ENCODE peak calls at places on chromosomes 6 and 20, in nine cellular contexts. One of them, this sample, is unnamed. For H3K27me3, the result is how much of the 10 kb centered on the place peaks cover.

GRCh38 chr6:36769676-36770499 is 69.4 kb downstream of the CPNE5 start:
- DNase-seq in heart right ventricle: no peak
- DNase-seq in suprapubic skin: no peak
- DNase-seq in adrenal gland: no peak
- DNase-seq in psoas muscle: peak
- DNase-seq in heart left ventricle: no peak
- DNase-seq in astrocyte: peak
- DNase-seq in right lobe of liver: no peak
- DNase-seq in HCT116: no peak
- DNase-seq in this sample: peak

GRCh38 chr6:54198134-54198533 is 86.9 kb downstream of the MLIP start:
- DNase-seq in right lobe of liver: no peak
- DNase-seq in adrenal gland: no peak
- DNase-seq in heart left ventricle: no peak
- DNase-seq in HCT116: no peak
- DNase-seq in psoas muscle: no peak
- DNase-seq in suprapubic skin: no peak
- DNase-seq in astrocyte: no peak
- DNase-seq in heart right ventricle: no peak
- DNase-seq in this sample: peak

GRCh38 chr6:18022398-18023231 is 35.2 kb upstream of the KIF13A start:
- DNase-seq in psoas muscle: no peak
- DNase-seq in adrenal gland: peak
- DNase-seq in HCT116: no peak
- DNase-seq in suprapubic skin: no peak
- DNase-seq in heart right ventricle: no peak
- DNase-seq in heart left ventricle: no peak
- DNase-seq in right lobe of liver: no peak
- DNase-seq in astrocyte: peak
- DNase-seq in this sample: peak

GRCh38 chr6:166563200-166563599 is 23.3 kb downstream of the RAMACL start:
- DNase-seq in heart right ventricle: no peak
- DNase-seq in adrenal gland: peak
- DNase-seq in astrocyte: no peak
- DNase-seq in right lobe of liver: no peak
- DNase-seq in psoas muscle: no peak
- DNase-seq in suprapubic skin: no peak
- DNase-seq in HCT116: no peak
- DNase-seq in heart left ventricle: no peak
- DNase-seq in this sample: no peak

GRCh38 chr6:143027058-143027457 is 33.6 kb upstream of the AIG1 start:
- DNase-seq in right lobe of liver: peak
- DNase-seq in astrocyte: no peak
- DNase-seq in psoas muscle: peak
- DNase-seq in suprapubic skin: no peak
- DNase-seq in heart left ventricle: peak
- DNase-seq in HCT116: peak
- DNase-seq in adrenal gland: peak
- DNase-seq in heart right ventricle: peak
- DNase-seq in this sample: peak

GRCh38 chr20:7352165-7352564 is 584.7 kb downstream of the BMP2 start:
- DNase-seq in heart left ventricle: no peak
- DNase-seq in psoas muscle: no peak
- DNase-seq in heart right ventricle: no peak
- DNase-seq in suprapubic skin: no peak
- DNase-seq in astrocyte: no peak
- DNase-seq in adrenal gland: no peak
- DNase-seq in HCT116: no peak
- DNase-seq in right lobe of liver: no peak
- DNase-seq in this sample: no peak

GRCh38 chr20:57763235-57763595 is 53.4 kb upstream of the PMEPA1 start:
- DNase-seq in adrenal gland: no peak
- DNase-seq in heart right ventricle: no peak
- DNase-seq in astrocyte: no peak
- DNase-seq in right lobe of liver: no peak
- DNase-seq in psoas muscle: no peak
- DNase-seq in HCT116: no peak
- DNase-seq in heart left ventricle: no peak
- DNase-seq in suprapubic skin: no peak
- DNase-seq in this sample: no peak

GRCh38 chr20:51074062-51074461 is 51.2 kb upstream of the KCNG1 start:
- DNase-seq in heart right ventricle: no peak
- DNase-seq in adrenal gland: no peak
- DNase-seq in astrocyte: no peak
- DNase-seq in HCT116: no peak
- DNase-seq in heart left ventricle: no peak
- DNase-seq in right lobe of liver: no peak
- DNase-seq in psoas muscle: no peak
- DNase-seq in suprapubic skin: no peak
- DNase-seq in this sample: no peak

GRCh38 chr6:76886900-76887299 is 576.4 kb downstream of the HTR1B start:
- DNase-seq in psoas muscle: no peak
- DNase-seq in heart left ventricle: no peak
- DNase-seq in HCT116: no peak
- DNase-seq in adrenal gland: peak
- DNase-seq in suprapubic skin: no peak
- DNase-seq in heart right ventricle: no peak
- DNase-seq in right lobe of liver: no peak
- DNase-seq in astrocyte: no peak
- DNase-seq in this sample: no peak

GRCh38 chr20:58233881-58234528 is 5.6 kb upstream of the ANKRD60 start:
- DNase-seq in suprapubic skin: no peak
- DNase-seq in adrenal gland: peak
- DNase-seq in astrocyte: no peak
- DNase-seq in HCT116: no peak
- DNase-seq in heart right ventricle: peak
- DNase-seq in heart left ventricle: no peak
- DNase-seq in psoas muscle: no peak
- DNase-seq in right lobe of liver: no peak
- DNase-seq in this sample: no peak

GRCh38 chr6:107418118-107418517 is 41.2 kb downstream of the PDSS2 start:
- DNase-seq in adrenal gland: no peak
- DNase-seq in right lobe of liver: no peak
- DNase-seq in heart right ventricle: no peak
- DNase-seq in astrocyte: no peak
- DNase-seq in HCT116: no peak
- DNase-seq in psoas muscle: no peak
- DNase-seq in suprapubic skin: no peak
- DNase-seq in heart left ventricle: no peak
- DNase-seq in this sample: peak

GRCh38 chr20:2872304-2873009 is 824 bp upstream of the PTPRA start:
- DNase-seq in psoas muscle: peak
- DNase-seq in astrocyte: peak
- DNase-seq in right lobe of liver: peak
- DNase-seq in adrenal gland: peak
- DNase-seq in heart left ventricle: peak
- DNase-seq in suprapubic skin: no peak
- DNase-seq in heart right ventricle: peak
- DNase-seq in HCT116: no peak
- DNase-seq in this sample: peak

GRCh38 chr6:152273638-152274037 is 363.5 kb downstream of the SYNE1 start:
- DNase-seq in heart left ventricle: no peak
- DNase-seq in heart right ventricle: peak
- DNase-seq in suprapubic skin: no peak
- DNase-seq in HCT116: no peak
- DNase-seq in right lobe of liver: no peak
- DNase-seq in adrenal gland: no peak
- DNase-seq in psoas muscle: peak
- DNase-seq in astrocyte: peak
- DNase-seq in this sample: peak
- TF ChIP-seq CTCF in heart left ventricle: no peak
- TF ChIP-seq CTCF in heart right ventricle: no peak
- TF ChIP-seq CTCF in suprapubic skin: no peak
- TF ChIP-seq CTCF in HCT116: no peak
- TF ChIP-seq CTCF in right lobe of liver: no peak
- TF ChIP-seq CTCF in adrenal gland: no peak
- TF ChIP-seq CTCF in psoas muscle: peak
- TF ChIP-seq CTCF in astrocyte: no peak
- TF ChIP-seq CTCF in this sample: peak

DNA sequence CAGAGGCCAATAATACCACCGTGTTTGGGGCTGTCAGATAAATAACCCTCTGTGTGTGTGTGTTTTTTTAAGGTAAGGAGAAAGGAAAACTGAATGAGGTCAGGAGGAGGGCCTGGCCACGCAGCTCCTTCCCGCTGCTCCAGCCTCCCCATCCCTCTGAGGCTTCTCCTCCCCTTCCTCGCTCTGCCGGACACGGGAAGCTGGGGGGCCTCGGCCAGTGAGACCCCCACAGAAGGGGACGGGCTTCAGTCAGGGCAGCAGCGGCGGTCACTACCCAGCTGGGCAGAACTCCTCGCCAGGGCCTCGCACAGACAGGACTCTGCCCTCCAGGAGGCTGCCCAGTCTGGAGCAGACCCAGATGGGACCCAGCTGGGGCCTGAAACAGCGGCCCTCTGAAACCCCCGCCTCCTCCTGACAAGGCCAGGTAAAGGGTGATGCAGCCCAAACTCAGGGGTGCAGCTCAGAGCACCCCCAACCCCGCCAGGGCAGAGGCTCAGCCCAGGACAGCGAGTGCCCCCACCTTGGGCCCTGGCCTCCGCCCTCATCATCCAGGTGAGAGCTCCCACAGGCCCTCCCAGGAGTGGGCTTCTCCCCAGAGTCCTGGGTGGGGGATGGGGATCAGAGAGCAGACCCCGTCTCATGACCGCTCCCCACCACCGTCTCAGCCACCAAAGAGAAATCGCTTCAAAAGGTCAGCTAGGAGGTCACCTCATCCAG is 2.3 kb downstream of the EEF1A2 start:
- DNase-seq in right lobe of liver: peak
- DNase-seq in adrenal gland: no peak
- DNase-seq in HCT116: no peak
- DNase-seq in suprapubic skin: no peak
- DNase-seq in astrocyte: no peak
- DNase-seq in heart left ventricle: no peak
- DNase-seq in psoas muscle: peak
- DNase-seq in heart right ventricle: no peak
- DNase-seq in this sample: no peak
- H3K4me3 ChIP-seq in right lobe of liver: no peak
- H3K4me3 ChIP-seq in adrenal gland: no peak
- H3K4me3 ChIP-seq in HCT116: no peak
- H3K4me3 ChIP-seq in suprapubic skin: peak
- H3K4me3 ChIP-seq in astrocyte: no peak
- H3K4me3 ChIP-seq in heart left ventricle: peak
- H3K4me3 ChIP-seq in psoas muscle: peak
- H3K4me3 ChIP-seq in heart right ventricle: peak
- H3K4me3 ChIP-seq in this sample: no peak

DNA sequence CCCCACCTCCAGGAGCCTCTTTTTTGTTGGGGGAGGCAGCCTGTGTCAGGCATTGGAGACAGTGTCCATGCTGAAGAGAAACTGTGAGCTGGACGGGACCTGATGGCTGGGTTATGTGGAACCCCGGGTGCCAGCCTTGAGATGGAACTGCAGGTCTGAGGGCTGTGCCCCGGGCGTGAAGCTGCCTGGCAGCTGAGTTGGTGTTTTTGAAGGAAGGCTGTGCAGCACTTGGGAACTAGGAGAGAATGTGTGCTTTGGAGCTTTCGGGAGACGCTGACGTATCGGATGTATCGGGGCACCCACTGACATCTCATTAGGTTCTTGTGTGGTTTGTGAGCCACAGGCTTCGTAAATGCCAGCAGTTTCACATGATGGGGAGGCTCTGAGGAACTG is 2.2 kb downstream of the DLGAP4 start:
- DNase-seq in heart right ventricle: no peak
- DNase-seq in suprapubic skin: no peak
- DNase-seq in psoas muscle: no peak
- DNase-seq in astrocyte: no peak
- DNase-seq in HCT116: no peak
- DNase-seq in heart left ventricle: no peak
- DNase-seq in right lobe of liver: no peak
- DNase-seq in adrenal gland: no peak
- DNase-seq in this sample: no peak
- H3K27me3 ChIP-seq in heart right ventricle: under half
- H3K27me3 ChIP-seq in suprapubic skin: half or more
- H3K27me3 ChIP-seq in psoas muscle: half or more
- H3K27me3 ChIP-seq in astrocyte: half or more
- H3K27me3 ChIP-seq in HCT116: under half
- H3K27me3 ChIP-seq in heart left ventricle: half or more
- H3K27me3 ChIP-seq in right lobe of liver: under half
- H3K27me3 ChIP-seq in adrenal gland: under half
- H3K27me3 ChIP-seq in this sample: under half

GRCh38 chr6:89120371-89120770 is 2.5 kb upstream of the SRSF12 start:
- DNase-seq in astrocyte: peak
- DNase-seq in HCT116: no peak
- DNase-seq in heart left ventricle: no peak
- DNase-seq in heart right ventricle: no peak
- DNase-seq in suprapubic skin: no peak
- DNase-seq in adrenal gland: no peak
- DNase-seq in psoas muscle: no peak
- DNase-seq in right lobe of liver: no peak
- DNase-seq in this sample: peak

GRCh38 chr6:89116702-89117101 is 1.2 kb downstream of the SRSF12 start:
- DNase-seq in adrenal gland: no peak
- DNase-seq in suprapubic skin: no peak
- DNase-seq in HCT116: no peak
- DNase-seq in heart left ventricle: no peak
- DNase-seq in astrocyte: no peak
- DNase-seq in right lobe of liver: no peak
- DNase-seq in psoas muscle: no peak
- DNase-seq in heart right ventricle: no peak
- DNase-seq in this sample: no peak

GRCh38 chr6:89121934-89122333 is 4.1 kb upstream of the SRSF12 start:
- DNase-seq in psoas muscle: no peak
- DNase-seq in suprapubic skin: no peak
- DNase-seq in adrenal gland: no peak
- DNase-seq in astrocyte: no peak
- DNase-seq in heart right ventricle: no peak
- DNase-seq in right lobe of liver: no peak
- DNase-seq in heart left ventricle: no peak
- DNase-seq in HCT116: no peak
- DNase-seq in this sample: no peak

GRCh38 chr6:89118931-89119330 is 1.1 kb upstream of the SRSF12 start:
- DNase-seq in adrenal gland: peak
- DNase-seq in suprapubic skin: no peak
- DNase-seq in right lobe of liver: no peak
- DNase-seq in heart right ventricle: no peak
- DNase-seq in astrocyte: no peak
- DNase-seq in psoas muscle: no peak
- DNase-seq in HCT116: no peak
- DNase-seq in heart left ventricle: no peak
- DNase-seq in this sample: no peak

DNA sequence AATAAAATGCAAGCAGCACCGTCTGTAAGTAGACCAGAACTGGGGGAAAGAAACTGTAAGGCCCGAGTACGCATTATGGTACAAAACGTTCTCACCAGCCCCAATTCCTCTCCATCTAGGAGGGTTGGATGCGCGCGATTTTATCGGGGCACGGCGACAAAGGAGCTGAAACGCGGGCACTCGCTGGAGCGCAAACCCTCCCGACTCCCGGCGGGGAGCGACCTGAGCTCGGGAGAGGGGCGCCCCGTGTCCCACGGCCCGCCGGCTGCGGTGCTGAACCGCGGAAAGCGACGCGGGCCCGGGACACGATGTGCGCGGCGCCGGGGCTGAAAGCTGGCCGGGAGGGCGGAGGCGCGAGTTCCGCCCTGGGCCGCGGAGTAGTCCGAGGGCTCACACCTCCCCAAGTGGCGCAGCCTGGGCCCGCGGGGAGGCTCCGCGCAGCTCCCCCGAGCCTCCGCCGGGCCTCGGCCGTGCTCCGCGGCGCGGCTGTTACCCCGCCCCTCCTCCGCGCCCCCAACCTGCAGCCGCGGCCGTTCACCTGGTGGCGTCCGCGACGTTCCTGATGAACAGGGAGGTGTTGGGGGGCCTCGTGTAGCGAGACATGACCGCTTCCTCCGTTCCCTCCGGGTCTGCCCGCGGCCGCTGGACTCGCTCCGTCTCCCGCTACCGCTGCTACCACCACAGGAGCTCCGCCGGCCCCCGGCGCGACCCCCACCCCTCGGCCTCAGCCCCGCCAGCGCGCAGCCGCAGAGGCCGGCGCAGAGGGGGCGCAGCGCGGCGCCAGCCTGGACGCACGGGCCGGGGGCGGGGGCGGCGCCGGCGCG is at the start of gene SRSF12:
- DNase-seq in right lobe of liver: peak
- DNase-seq in heart right ventricle: peak
- DNase-seq in psoas muscle: peak
- DNase-seq in suprapubic skin: no peak
- DNase-seq in astrocyte: peak
- DNase-seq in HCT116: no peak
- DNase-seq in heart left ventricle: peak
- DNase-seq in adrenal gland: no peak
- DNase-seq in this sample: no peak
- TF ChIP-seq CTCF in right lobe of liver: no peak
- TF ChIP-seq CTCF in heart right ventricle: no peak
- TF ChIP-seq CTCF in psoas muscle: no peak
- TF ChIP-seq CTCF in suprapubic skin: no peak
- TF ChIP-seq CTCF in astrocyte: no peak
- TF ChIP-seq CTCF in HCT116: no peak
- TF ChIP-seq CTCF in heart left ventricle: no peak
- TF ChIP-seq CTCF in adrenal gland: no peak
- TF ChIP-seq CTCF in this sample: no peak